ENCODE peak calls at places on chromosomes 5 and 9, in seven cellular contexts. One of them, this sample, is unnamed.
A peak's percentile ranks its signal among the peaks of the same experiment; 100 is the strongest.

GRCh38 chr9:115198018-115198417 is 80.1 kb upstream of the TNC start:
- DNase-seq in DMS 273 treated with DMSO at 0.1 percent for 48 hours: peak; percentile 14
- DNase-seq in mesenchymal stem cell: peak; percentile 68
- DNase-seq in non-pigmented ciliary epithelial cell: no peak
- DNase-seq in activated CD4-positive, alpha-beta T cell treated with anti-CD3 and anti-CD28 coated beads for 48 hours: no peak
- DNase-seq in B cell: no peak
- DNase-seq in pons: peak; percentile 48
- DNase-seq in this sample: no peak

GRCh38 chr9:105126233-105126632 is 118.2 kb upstream of the SLC44A1 start:
- DNase-seq in non-pigmented ciliary epithelial cell: no peak
- DNase-seq in pons: peak; percentile 26
- DNase-seq in activated CD4-positive, alpha-beta T cell treated with anti-CD3 and anti-CD28 coated beads for 48 hours: no peak
- DNase-seq in B cell: no peak
- DNase-seq in mesenchymal stem cell: peak; percentile 22
- DNase-seq in DMS 273 treated with DMSO at 0.1 percent for 48 hours: no peak
- DNase-seq in this sample: no peak

GRCh38 chr9:119951090-119951489 is 581.9 kb upstream of the BRINP1 start:
- DNase-seq in B cell: no peak
- DNase-seq in activated CD4-positive, alpha-beta T cell treated with anti-CD3 and anti-CD28 coated beads for 48 hours: no peak
- DNase-seq in mesenchymal stem cell: no peak
- DNase-seq in DMS 273 treated with DMSO at 0.1 percent for 48 hours: no peak
- DNase-seq in pons: no peak
- DNase-seq in non-pigmented ciliary epithelial cell: no peak
- DNase-seq in this sample: no peak

GRCh38 chr5:81631124-81631523 is 119.8 kb downstream of the SSBP2 start:
- DNase-seq in pons: no peak
- DNase-seq in activated CD4-positive, alpha-beta T cell treated with anti-CD3 and anti-CD28 coated beads for 48 hours: peak; percentile 38
- DNase-seq in mesenchymal stem cell: no peak
- DNase-seq in B cell: peak; percentile 11
- DNase-seq in non-pigmented ciliary epithelial cell: no peak
- DNase-seq in DMS 273 treated with DMSO at 0.1 percent for 48 hours: no peak
- DNase-seq in this sample: peak; percentile 28

GRCh38 chr9:93636172-93636661 is 59.8 kb downstream of the PHF2 start:
- DNase-seq in B cell: no peak
- DNase-seq in DMS 273 treated with DMSO at 0.1 percent for 48 hours: no peak
- DNase-seq in mesenchymal stem cell: no peak
- DNase-seq in non-pigmented ciliary epithelial cell: no peak
- DNase-seq in activated CD4-positive, alpha-beta T cell treated with anti-CD3 and anti-CD28 coated beads for 48 hours: no peak
- DNase-seq in pons: no peak
- DNase-seq in this sample: no peak

GRCh38 chr5:172868924-172869565 is 35.0 kb downstream of the ERGIC1 start:
- DNase-seq in mesenchymal stem cell: peak; percentile 95
- DNase-seq in activated CD4-positive, alpha-beta T cell treated with anti-CD3 and anti-CD28 coated beads for 48 hours: peak; percentile 17
- DNase-seq in DMS 273 treated with DMSO at 0.1 percent for 48 hours: no peak
- DNase-seq in non-pigmented ciliary epithelial cell: no peak
- DNase-seq in B cell: no peak
- DNase-seq in pons: peak; percentile 81
- DNase-seq in this sample: no peak

GRCh38 chr5:178114325-178115135 is 1.2 kb downstream of the N4BP3 start:
- DNase-seq in activated CD4-positive, alpha-beta T cell treated with anti-CD3 and anti-CD28 coated beads for 48 hours: peak; percentile 53
- DNase-seq in B cell: peak; percentile 73
- DNase-seq in pons: no peak
- DNase-seq in mesenchymal stem cell: no peak
- DNase-seq in non-pigmented ciliary epithelial cell: no peak
- DNase-seq in DMS 273 treated with DMSO at 0.1 percent for 48 hours: no peak
- DNase-seq in this sample: no peak

GRCh38 chr5:14286007-14286406 is 142.9 kb downstream of the TRIO start:
- DNase-seq in pons: no peak
- DNase-seq in B cell: no peak
- DNase-seq in non-pigmented ciliary epithelial cell: no peak
- DNase-seq in DMS 273 treated with DMSO at 0.1 percent for 48 hours: no peak
- DNase-seq in mesenchymal stem cell: no peak
- DNase-seq in activated CD4-positive, alpha-beta T cell treated with anti-CD3 and anti-CD28 coated beads for 48 hours: no peak
- DNase-seq in this sample: no peak

GRCh38 chr5:15290953-15291352 is 209.0 kb upstream of the FBXL7 start:
- DNase-seq in B cell: no peak
- DNase-seq in pons: no peak
- DNase-seq in mesenchymal stem cell: no peak
- DNase-seq in DMS 273 treated with DMSO at 0.1 percent for 48 hours: no peak
- DNase-seq in non-pigmented ciliary epithelial cell: no peak
- DNase-seq in activated CD4-positive, alpha-beta T cell treated with anti-CD3 and anti-CD28 coated beads for 48 hours: no peak
- DNase-seq in this sample: no peak

GRCh38 chr9:88684046-88684445 is 149.1 kb downstream of the NXNL2 start:
- DNase-seq in mesenchymal stem cell: no peak
- DNase-seq in activated CD4-positive, alpha-beta T cell treated with anti-CD3 and anti-CD28 coated beads for 48 hours: no peak
- DNase-seq in pons: no peak
- DNase-seq in B cell: no peak
- DNase-seq in DMS 273 treated with DMSO at 0.1 percent for 48 hours: no peak
- DNase-seq in non-pigmented ciliary epithelial cell: no peak
- DNase-seq in this sample: no peak

GRCh38 chr9:37534901-37535300 is 41.3 kb downstream of the FBXO10 start:
- DNase-seq in mesenchymal stem cell: no peak
- DNase-seq in B cell: no peak
- DNase-seq in non-pigmented ciliary epithelial cell: no peak
- DNase-seq in DMS 273 treated with DMSO at 0.1 percent for 48 hours: no peak
- DNase-seq in activated CD4-positive, alpha-beta T cell treated with anti-CD3 and anti-CD28 coated beads for 48 hours: no peak
- DNase-seq in pons: no peak
- DNase-seq in this sample: no peak

GRCh38 chr9:8419871-8420270 is 620.3 kb upstream of the DMAC1 start:
- DNase-seq in non-pigmented ciliary epithelial cell: no peak
- DNase-seq in pons: no peak
- DNase-seq in DMS 273 treated with DMSO at 0.1 percent for 48 hours: no peak
- DNase-seq in activated CD4-positive, alpha-beta T cell treated with anti-CD3 and anti-CD28 coated beads for 48 hours: no peak
- DNase-seq in B cell: no peak
- DNase-seq in mesenchymal stem cell: no peak
- DNase-seq in this sample: no peak

GRCh38 chr9:36892279-36892678 is 141.8 kb downstream of the PAX5 start:
- DNase-seq in pons: no peak
- DNase-seq in B cell: no peak
- DNase-seq in DMS 273 treated with DMSO at 0.1 percent for 48 hours: no peak
- DNase-seq in mesenchymal stem cell: no peak
- DNase-seq in activated CD4-positive, alpha-beta T cell treated with anti-CD3 and anti-CD28 coated beads for 48 hours: no peak
- DNase-seq in non-pigmented ciliary epithelial cell: no peak
- DNase-seq in this sample: no peak

GRCh38 chr9:74557577-74557976 is 60.4 kb downstream of the RORB start:
- DNase-seq in DMS 273 treated with DMSO at 0.1 percent for 48 hours: no peak
- DNase-seq in non-pigmented ciliary epithelial cell: no peak
- DNase-seq in B cell: peak; percentile 4
- DNase-seq in pons: peak; percentile 17
- DNase-seq in mesenchymal stem cell: no peak
- DNase-seq in activated CD4-positive, alpha-beta T cell treated with anti-CD3 and anti-CD28 coated beads for 48 hours: no peak
- DNase-seq in this sample: no peak

GRCh38 chr5:181098642-181099452 is 32.1 kb downstream of the OR2V1 start:
- DNase-seq in activated CD4-positive, alpha-beta T cell treated with anti-CD3 and anti-CD28 coated beads for 48 hours: no peak
- DNase-seq in mesenchymal stem cell: no peak
- DNase-seq in DMS 273 treated with DMSO at 0.1 percent for 48 hours: no peak
- DNase-seq in pons: no peak
- DNase-seq in non-pigmented ciliary epithelial cell: no peak
- DNase-seq in B cell: no peak
- DNase-seq in this sample: no peak

GRCh38 chr5:150778103-150778516 is 447 bp upstream of the SMIM3 start:
- DNase-seq in pons: no peak
- DNase-seq in activated CD4-positive, alpha-beta T cell treated with anti-CD3 and anti-CD28 coated beads for 48 hours: no peak
- DNase-seq in mesenchymal stem cell: no peak
- DNase-seq in B cell: no peak
- DNase-seq in non-pigmented ciliary epithelial cell: no peak
- DNase-seq in DMS 273 treated with DMSO at 0.1 percent for 48 hours: no peak
- DNase-seq in this sample: no peak

GRCh38 chr5:66720776-66721175 is 124.6 kb downstream of the MAST4 start:
- DNase-seq in non-pigmented ciliary epithelial cell: no peak
- DNase-seq in mesenchymal stem cell: no peak
- DNase-seq in activated CD4-positive, alpha-beta T cell treated with anti-CD3 and anti-CD28 coated beads for 48 hours: no peak
- DNase-seq in DMS 273 treated with DMSO at 0.1 percent for 48 hours: no peak
- DNase-seq in B cell: no peak
- DNase-seq in pons: no peak
- DNase-seq in this sample: no peak

GRCh38 chr5:26791433-26791832 is 247.0 kb downstream of the CDH9 start:
- DNase-seq in B cell: no peak
- DNase-seq in DMS 273 treated with DMSO at 0.1 percent for 48 hours: no peak
- DNase-seq in activated CD4-positive, alpha-beta T cell treated with anti-CD3 and anti-CD28 coated beads for 48 hours: no peak
- DNase-seq in pons: no peak
- DNase-seq in non-pigmented ciliary epithelial cell: no peak
- DNase-seq in mesenchymal stem cell: peak; percentile 38
- DNase-seq in this sample: no peak

GRCh38 chr5:39760385-39761198 is 335.8 kb upstream of the DAB2 start:
- DNase-seq in pons: no peak
- DNase-seq in mesenchymal stem cell: peak; percentile 96
- DNase-seq in DMS 273 treated with DMSO at 0.1 percent for 48 hours: no peak
- DNase-seq in activated CD4-positive, alpha-beta T cell treated with anti-CD3 and anti-CD28 coated beads for 48 hours: no peak
- DNase-seq in B cell: no peak
- DNase-seq in non-pigmented ciliary epithelial cell: peak; percentile 94
- DNase-seq in this sample: no peak

GRCh38 chr9:136275655-136276429 is 28.1 kb downstream of the CCDC187 start:
- DNase-seq in B cell: no peak
- DNase-seq in non-pigmented ciliary epithelial cell: no peak
- DNase-seq in mesenchymal stem cell: no peak
- DNase-seq in DMS 273 treated with DMSO at 0.1 percent for 48 hours: no peak
- DNase-seq in activated CD4-positive, alpha-beta T cell treated with anti-CD3 and anti-CD28 coated beads for 48 hours: no peak
- DNase-seq in pons: no peak
- DNase-seq in this sample: no peak

GRCh38 chr9:5446451-5447236 is 3.7 kb upstream of the CD274 start:
- DNase-seq in non-pigmented ciliary epithelial cell: no peak
- DNase-seq in B cell: no peak
- DNase-seq in activated CD4-positive, alpha-beta T cell treated with anti-CD3 and anti-CD28 coated beads for 48 hours: no peak
- DNase-seq in DMS 273 treated with DMSO at 0.1 percent for 48 hours: no peak
- DNase-seq in mesenchymal stem cell: no peak
- DNase-seq in pons: no peak
- DNase-seq in this sample: no peak

GRCh38 chr9:93111371-93112115 is 15.5 kb downstream of the CARD19 start:
- DNase-seq in DMS 273 treated with DMSO at 0.1 percent for 48 hours: no peak
- DNase-seq in mesenchymal stem cell: no peak
- DNase-seq in activated CD4-positive, alpha-beta T cell treated with anti-CD3 and anti-CD28 coated beads for 48 hours: peak; percentile 56
- DNase-seq in non-pigmented ciliary epithelial cell: no peak
- DNase-seq in B cell: no peak
- DNase-seq in pons: no peak
- DNase-seq in this sample: no peak

GRCh38 chr9:115694014-115694413 is 459.6 kb upstream of the PAPPA start:
- DNase-seq in mesenchymal stem cell: peak; percentile 97
- DNase-seq in DMS 273 treated with DMSO at 0.1 percent for 48 hours: no peak
- DNase-seq in pons: no peak
- DNase-seq in non-pigmented ciliary epithelial cell: peak; percentile 93
- DNase-seq in activated CD4-positive, alpha-beta T cell treated with anti-CD3 and anti-CD28 coated beads for 48 hours: no peak
- DNase-seq in B cell: no peak
- DNase-seq in this sample: no peak

GRCh38 chr9:16710888-16711287 is 159.6 kb downstream of the BNC2 start:
- DNase-seq in B cell: no peak
- DNase-seq in non-pigmented ciliary epithelial cell: no peak
- DNase-seq in pons: no peak
- DNase-seq in mesenchymal stem cell: peak; percentile 29
- DNase-seq in activated CD4-positive, alpha-beta T cell treated with anti-CD3 and anti-CD28 coated beads for 48 hours: no peak
- DNase-seq in DMS 273 treated with DMSO at 0.1 percent for 48 hours: peak; percentile 49
- DNase-seq in this sample: no peak

GRCh38 chr9:21672762-21673161 is 129.7 kb upstream of the MTAP start:
- DNase-seq in pons: no peak
- DNase-seq in DMS 273 treated with DMSO at 0.1 percent for 48 hours: no peak
- DNase-seq in mesenchymal stem cell: no peak
- DNase-seq in B cell: no peak
- DNase-seq in activated CD4-positive, alpha-beta T cell treated with anti-CD3 and anti-CD28 coated beads for 48 hours: no peak
- DNase-seq in non-pigmented ciliary epithelial cell: no peak
- DNase-seq in this sample: no peak

GRCh38 chr5:53874409-53874808 is 314.0 kb downstream of the NDUFS4 start:
- DNase-seq in mesenchymal stem cell: no peak
- DNase-seq in non-pigmented ciliary epithelial cell: no peak
- DNase-seq in DMS 273 treated with DMSO at 0.1 percent for 48 hours: no peak
- DNase-seq in activated CD4-positive, alpha-beta T cell treated with anti-CD3 and anti-CD28 coated beads for 48 hours: peak; percentile 4
- DNase-seq in pons: no peak
- DNase-seq in B cell: no peak
- DNase-seq in this sample: no peak

GRCh38 chr5:91146905-91147600 is 236.1 kb downstream of the ARRDC3 start:
- DNase-seq in activated CD4-positive, alpha-beta T cell treated with anti-CD3 and anti-CD28 coated beads for 48 hours: no peak
- DNase-seq in non-pigmented ciliary epithelial cell: no peak
- DNase-seq in mesenchymal stem cell: no peak
- DNase-seq in DMS 273 treated with DMSO at 0.1 percent for 48 hours: no peak
- DNase-seq in B cell: no peak
- DNase-seq in pons: no peak
- DNase-seq in this sample: no peak

GRCh38 chr9:2319421-2319820 is 302.2 kb upstream of the VLDLR start:
- DNase-seq in non-pigmented ciliary epithelial cell: no peak
- DNase-seq in activated CD4-positive, alpha-beta T cell treated with anti-CD3 and anti-CD28 coated beads for 48 hours: no peak
- DNase-seq in B cell: no peak
- DNase-seq in pons: no peak
- DNase-seq in mesenchymal stem cell: no peak
- DNase-seq in DMS 273 treated with DMSO at 0.1 percent for 48 hours: no peak
- DNase-seq in this sample: no peak

GRCh38 chr5:128477946-128478345 is 60.1 kb downstream of the FBN2 start:
- DNase-seq in non-pigmented ciliary epithelial cell: no peak
- DNase-seq in B cell: no peak
- DNase-seq in DMS 273 treated with DMSO at 0.1 percent for 48 hours: no peak
- DNase-seq in pons: no peak
- DNase-seq in activated CD4-positive, alpha-beta T cell treated with anti-CD3 and anti-CD28 coated beads for 48 hours: no peak
- DNase-seq in mesenchymal stem cell: no peak
- DNase-seq in this sample: no peak

GRCh38 chr5:133818869-133819600 is 149.4 kb downstream of the C5orf15 start:
- DNase-seq in non-pigmented ciliary epithelial cell: no peak
- DNase-seq in B cell: no peak
- DNase-seq in pons: no peak
- DNase-seq in activated CD4-positive, alpha-beta T cell treated with anti-CD3 and anti-CD28 coated beads for 48 hours: no peak
- DNase-seq in DMS 273 treated with DMSO at 0.1 percent for 48 hours: no peak
- DNase-seq in mesenchymal stem cell: no peak
- DNase-seq in this sample: no peak

GRCh38 chr9:128787583-128788156 is 617 bp downstream of the TBC1D13 start:
- DNase-seq in mesenchymal stem cell: peak; percentile 38
- DNase-seq in B cell: no peak
- DNase-seq in activated CD4-positive, alpha-beta T cell treated with anti-CD3 and anti-CD28 coated beads for 48 hours: peak; percentile 20
- DNase-seq in non-pigmented ciliary epithelial cell: no peak
- DNase-seq in pons: peak; percentile 19
- DNase-seq in DMS 273 treated with DMSO at 0.1 percent for 48 hours: no peak
- DNase-seq in this sample: peak; percentile 31